ENCODE peak calls at places on chromosomes 11 and 22, in nine cellular contexts. L, G, X, H, Z, M, V, T and N are unnamed samples.

GRCh38 chr11:8685306-8685705 is 2.7 kb downstream of the RPL27A start:
- DNase-seq in M (no peak), V (no peak), L (no peak), G (no peak), T (no peak), X (no peak), Z (no peak), H (no peak), N (peak; percentile 58)

GRCh38 chr22:17083255-17083654 is 1.5 kb upstream of the IL17RA start:
- DNase-seq in L (no peak), X (no peak), V (no peak), G (no peak), H (no peak), T (no peak), Z (no peak), M (no peak), N (no peak)

GRCh38 chr11:60378359-60378758 is at the start of gene MS4A7:
- DNase-seq in H (no peak), V (no peak), L (no peak), G (no peak), T (no peak), X (no peak), Z (peak; percentile 12), M (no peak), N (peak; percentile 82)

GRCh38 chr11:119774180-119774763 is 45.3 kb upstream of the NECTIN1 start:
- DNase-seq in Z (peak; percentile 81), L (no peak), V (no peak), G (no peak), M (no peak), T (no peak), X (no peak), H (no peak), N (peak; percentile 65)

GRCh38 chr22:49500076-49500460 is 327.6 kb downstream of the BRD1 start:
- DNase-seq in V (no peak), Z (no peak), M (no peak), G (no peak), X (no peak), L (no peak), T (no peak), H (no peak), N (no peak)

GRCh38 chr11:114274637-114275036 is 21.6 kb upstream of the NNMT start:
- DNase-seq in V (no peak), L (no peak), T (no peak), Z (no peak), X (no peak), M (no peak), H (no peak), G (no peak), N (no peak)

GRCh38 chr11:65412271-65413076 is 10.1 kb upstream of the NEAT1 start:
- DNase-seq in V (no peak), H (no peak), L (no peak), M (no peak), T (no peak), G (no peak), X (no peak), Z (no peak), N (no peak)

GRCh38 chr11:32526715-32527114 is 56.9 kb upstream of the EIF3M start:
- DNase-seq in V (no peak), M (no peak), Z (no peak), T (no peak), H (no peak), X (no peak), G (no peak), L (no peak), N (no peak)

GRCh38 chr22:46966495-46966845 is 204.0 kb downstream of the TBC1D22A start:
- DNase-seq in Z (no peak), V (no peak), H (no peak), L (no peak), M (no peak), X (no peak), G (no peak), T (no peak), N (no peak)

GRCh38 chr11:120208777-120209176 is 2.1 kb upstream of the OAF start:
- DNase-seq in Z (no peak), H (no peak), T (no peak), L (peak; percentile 68), V (no peak), X (no peak), G (peak; percentile 44), M (no peak), N (no peak)

GRCh38 chr22:50236731-50237409 is 8.0 kb downstream of the TUBGCP6 start:
- DNase-seq in X (peak; percentile 40), L (no peak), V (no peak), M (no peak), G (peak; percentile 36), T (no peak), H (no peak), Z (peak; percentile 31), N (peak; percentile 61)

GRCh38 chr22:45963821-45964220 is 13.1 kb downstream of the WNT7B start:
- DNase-seq in L (no peak), X (no peak), M (no peak), Z (no peak), T (no peak), H (no peak), V (no peak), G (no peak), N (no peak)

GRCh38 chr11:70250876-70251275 is 19.6 kb upstream of the PPFIA1 start:
- DNase-seq in X (no peak), L (no peak), H (no peak), Z (no peak), M (no peak), V (no peak), G (no peak), T (no peak), N (no peak)

GRCh38 chr11:62513651-62514050 is 33.0 kb downstream of the AHNAK start:
- DNase-seq in T (no peak), H (no peak), Z (no peak), M (no peak), L (no peak), G (no peak), X (no peak), V (no peak), N (no peak)

GRCh38 chr11:2554338-2555240 is 109.8 kb downstream of the KCNQ1 start:
- DNase-seq in M (no peak), G (no peak), H (no peak), L (no peak), V (no peak), X (no peak), Z (no peak), T (no peak), N (no peak)

GRCh38 chr22:47571616-47572015 is 809.2 kb downstream of the TBC1D22A start:
- DNase-seq in L (no peak), X (no peak), M (no peak), G (no peak), V (no peak), H (no peak), T (no peak), Z (no peak), N (no peak)

GRCh38 chr22:39179401-39179827 is 26.9 kb upstream of the CBX7 start:
- DNase-seq in T (no peak), L (no peak), V (no peak), Z (peak; percentile 18), M (no peak), G (no peak), H (no peak), X (no peak), N (no peak)

GRCh38 chr11:8566613-8567210 is 27.3 kb downstream of the STK33 start:
- DNase-seq in Z (peak; percentile 16), V (no peak), T (peak; percentile 23), H (no peak), G (peak; percentile 44), X (peak; percentile 75), M (no peak), L (no peak), N (peak; percentile 88)

GRCh38 chr22:17922925-17923898 is 101.1 kb downstream of the MICAL3 start:
- DNase-seq in Z (no peak), H (no peak), X (no peak), V (no peak), M (no peak), T (no peak), G (no peak), L (no peak), N (no peak)

GRCh38 chr11:8083088-8083395 is 2.0 kb downstream of the TUB start:
- DNase-seq in Z (no peak), G (no peak), T (no peak), M (no peak), V (no peak), L (no peak), X (no peak), H (no peak), N (no peak)

GRCh38 chr22:38966379-38966700 is 8.9 kb downstream of the APOBEC3A start:
- DNase-seq in T (no peak), M (no peak), G (no peak), H (no peak), Z (no peak), V (no peak), X (no peak), L (no peak), N (no peak)